ENCODE peak calls at places on chromosome 17, in nine cellular contexts. O is NCI-H1092; T is OCI-LY7; B is MV-4-11; G is aorta; Z is activated CD4-positive, CD25-positive, alpha-beta regulatory T cell treated with anti-CD3 and anti-CD28 coated beads, Interleukin-2, amount 50 U/mL, for 16 hours; V is COR-L47; D is posterior vena cava; I is left ventricle myocardium inferior. J is an unnamed sample.

GRCh38 chr17:27915715-27916114 is 22.6 kb upstream of the LYRM9 start:
- DNase-seq in G (no peak), I (no peak), D (no peak), T (no peak), Z (no peak), B (no peak), O (no peak), V (peak; percentile 75), J (no peak)

GRCh38 chr17:55421179-55421934 is at the start of gene MMD:
- DNase-seq in T (peak; percentile 17), G (no peak), B (no peak), V (no peak), I (no peak), Z (no peak), O (no peak), D (peak; percentile 84), J (peak; percentile 61)

GRCh38 chr17:4436846-4437245 is 3.1 kb downstream of the SPNS3 start:
- DNase-seq in O (no peak), B (peak; percentile 98), I (no peak), V (no peak), T (peak; percentile 76), Z (no peak), G (no peak), D (no peak), J (peak; percentile 53)

GRCh38 chr17:12637015-12637414 is 28.7 kb upstream of the MYOCD start:
- DNase-seq in B (peak; percentile 43), T (no peak), G (no peak), D (no peak), I (no peak), V (no peak), O (no peak), Z (no peak), J (no peak)

GRCh38 chr17:77200711-77201110 is 59.9 kb downstream of the SEC14L1 start:
- DNase-seq in B (no peak), D (no peak), V (no peak), G (peak; percentile 57), I (no peak), T (no peak), O (no peak), Z (no peak), J (no peak)

GRCh38 chr17:76122411-76123126 is 18.5 kb downstream of the FOXJ1 start:
- DNase-seq in B (no peak), Z (no peak), D (no peak), I (no peak), O (no peak), V (no peak), G (no peak), T (no peak), J (no peak)

GRCh38 chr17:33664116-33664840 is 371.2 kb upstream of the ASIC2 start:
- DNase-seq in G (no peak), B (no peak), V (no peak), Z (no peak), I (no peak), D (no peak), O (no peak), T (no peak), J (no peak)

GRCh38 chr17:32185875-32186274 is 43.6 kb downstream of the RHOT1 start:
- DNase-seq in D (no peak), T (no peak), B (no peak), G (no peak), V (no peak), Z (no peak), I (no peak), O (no peak), J (no peak)

GRCh38 chr17:38871247-38871991 is 1.6 kb downstream of the LASP1 start:
- DNase-seq in Z (peak; percentile 66), O (no peak), I (peak; percentile 50), T (peak; percentile 73), G (peak; percentile 90), B (peak; percentile 84), V (no peak), D (peak; percentile 91), J (no peak)

GRCh38 chr17:5769936-5770335 is 185.6 kb upstream of the NLRP1 start:
- DNase-seq in V (peak; percentile 65), G (no peak), Z (no peak), D (no peak), I (no peak), T (no peak), B (no peak), O (no peak), J (no peak)

J was measured in Kasumi-1.